ENCODE peak calls at places on chromosomes 2 and 18, in ten cellular contexts. L is activated T-cell treated with anti-CD3 and anti-CD28 coated beads for 4 hours, A is nucleus accumbens, C is midbrain, H is D721Med, J is anterior cingulate cortex, M is M059J, N is iris pigment epithelial cell, Q is HTR-8/SVneo, W is brain microvascular endothelial cell. B is an unnamed sample.

GRCh38 chr2:217902281-217903141 is 100.3 kb downstream of the TNS1 start:
- DNase-seq in L (no peak), A (no peak), C (no peak), H (no peak), J (no peak), M (peak; percentile 49), N (peak; percentile 69), Q (no peak), W (peak; percentile 57), B (peak; percentile 77)

GRCh38 chr2:8320305-8320704 is 361.6 kb upstream of the ID2 start:
- DNase-seq in L (no peak), A (no peak), C (no peak), H (no peak), J (no peak), M (no peak), N (no peak), Q (no peak), W (no peak), B (no peak)

GRCh38 chr2:106269591-106270291 is 75.6 kb upstream of the UXS1 start:
- DNase-seq in L (no peak), A (no peak), C (no peak), H (no peak), J (no peak), M (peak; percentile 4), N (no peak), Q (no peak), W (no peak), B (no peak)

GRCh38 chr2:96608459-96609455 is 29.4 kb downstream of the KANSL3 start:
- DNase-seq in L (no peak), A (no peak), C (no peak), H (no peak), J (no peak), M (peak; percentile 83), N (peak; percentile 65), Q (peak; percentile 54), W (peak; percentile 35), B (peak; percentile 28)

GRCh38 chr2:109268916-109269315 is 139.9 kb downstream of the SH3RF3 start:
- DNase-seq in L (no peak), A (no peak), C (no peak), H (no peak), J (no peak), M (no peak), N (no peak), Q (no peak), W (no peak), B (no peak)

GRCh38 chr2:218397502-218398436 is 1.9 kb upstream of the CTDSP1 start:
- DNase-seq in L (no peak), A (peak; percentile 45), C (peak; percentile 46), H (no peak), J (no peak), M (peak; percentile 90), N (peak; percentile 82), Q (peak; percentile 26), W (peak; percentile 69), B (peak; percentile 83)

GRCh38 chr2:55500025-55500424 is 19.5 kb upstream of the CFAP36 start:
- DNase-seq in L (no peak), A (no peak), C (no peak), H (no peak), J (no peak), M (peak; percentile 47), N (peak; percentile 76), Q (peak; percentile 33), W (peak; percentile 40), B (peak; percentile 41)

GRCh38 chr2:116094196-116094595 is 1651.8 kb downstream of the DPP10 start:
- DNase-seq in L (no peak), A (no peak), C (no peak), H (no peak), J (no peak), M (no peak), N (no peak), Q (no peak), W (no peak), B (no peak)

GRCh38 chr2:186486651-186487647 is 889 bp downstream of the ZC3H15 start:
- DNase-seq in L (no peak), A (no peak), C (peak; percentile 38), H (no peak), J (no peak), M (peak; percentile 16), N (peak; percentile 27), Q (peak; percentile 3), W (no peak), B (no peak)

GRCh38 chr18:711693-712400 is 583 bp downstream of the ENOSF1 start:
- DNase-seq in L (peak; percentile 67), A (peak; percentile 51), C (peak; percentile 67), H (peak; percentile 43), J (peak; percentile 48), M (peak; percentile 77), N (peak; percentile 90), Q (peak; percentile 48), W (peak; percentile 76), B (peak; percentile 74)

GRCh38 chr2:88919087-88919738 is 227.7 kb downstream of the RPIA start:
- DNase-seq in L (no peak), A (no peak), C (no peak), H (no peak), J (no peak), M (peak; percentile 26), N (peak; percentile 36), Q (peak; percentile 10), W (peak; percentile 14), B (peak; percentile 22)

GRCh38 chr2:99389371-99389770 is 52.2 kb downstream of the EIF5B start:
- DNase-seq in L (no peak), A (no peak), C (no peak), H (no peak), J (no peak), M (no peak), N (peak; percentile 60), Q (no peak), W (no peak), B (peak; percentile 65)

GRCh38 chr2:224948859-224949258 is 93.4 kb downstream of the DOCK10 start:
- DNase-seq in L (no peak), A (no peak), C (no peak), H (no peak), J (no peak), M (peak; percentile 54), N (peak; percentile 74), Q (peak; percentile 31), W (peak; percentile 60), B (peak; percentile 41)

GRCh38 chr2:102094917-102095316 is 47.6 kb upstream of the IL1R1 start:
- DNase-seq in L (no peak), A (no peak), C (no peak), H (no peak), J (no peak), M (peak; percentile 88), N (peak; percentile 97), Q (no peak), W (peak; percentile 96), B (peak; percentile 92)

GRCh38 chr2:121888189-121888557 is 132.7 kb downstream of the TSN start:
- DNase-seq in L (no peak), A (no peak), C (no peak), H (no peak), J (no peak), M (no peak), N (no peak), Q (no peak), W (no peak), B (no peak)

GRCh38 chr2:96959406-96960110 is 26.8 kb downstream of the FAM178B start:
- DNase-seq in L (no peak), A (no peak), C (no peak), H (no peak), J (no peak), M (no peak), N (no peak), Q (no peak), W (no peak), B (no peak)

GRCh38 chr2:54772110-54772509 is 48.6 kb downstream of the EML6 start:
- DNase-seq in L (no peak), A (no peak), C (no peak), H (no peak), J (no peak), M (peak; percentile 79), N (peak; percentile 83), Q (no peak), W (no peak), B (peak; percentile 49)

GRCh38 chr18:3595282-3596273 is 145.6 kb downstream of the TGIF1 start:
- DNase-seq in L (no peak), A (no peak), C (no peak), H (no peak), J (no peak), M (peak; percentile 90), N (peak; percentile 97), Q (no peak), W (peak; percentile 92), B (peak; percentile 87)

GRCh38 chr2:219457784-219458369 is 23.2 kb downstream of the SPEG start:
- DNase-seq in L (no peak), A (no peak), C (no peak), H (no peak), J (no peak), M (peak; percentile 22), N (no peak), Q (no peak), W (no peak), B (peak; percentile 23)

GRCh38 chr18:26301681-26302080 is 75.4 kb downstream of the TAF4B start:
- DNase-seq in L (no peak), A (no peak), C (no peak), H (no peak), J (no peak), M (peak; percentile 11), N (peak; percentile 76), Q (no peak), W (peak; percentile 39), B (no peak)

GRCh38 chr2:42974303-42974696 is 181.9 kb upstream of the HAAO start:
- DNase-seq in L (no peak), A (no peak), C (no peak), H (no peak), J (no peak), M (no peak), N (peak; percentile 30), Q (no peak), W (no peak), B (no peak)

GRCh38 chr2:20091305-20091991 is 40.0 kb upstream of the LAPTM4A start:
- DNase-seq in L (no peak), A (no peak), C (no peak), H (no peak), J (no peak), M (peak; percentile 89), N (peak; percentile 92), Q (peak; percentile 94), W (peak; percentile 86), B (peak; percentile 93)

GRCh38 chr2:231057590-231057989 is 923 bp downstream of the PSMD1 start:
- DNase-seq in L (no peak), A (no peak), C (no peak), H (no peak), J (no peak), M (no peak), N (peak; percentile 61), Q (no peak), W (no peak), B (no peak)

GRCh38 chr2:221502270-221502973 is 69.7 kb downstream of the EPHA4 start:
- DNase-seq in L (no peak), A (no peak), C (no peak), H (no peak), J (no peak), M (peak; percentile 76), N (peak; percentile 90), Q (peak; percentile 48), W (peak; percentile 63), B (peak; percentile 48)

B was measured in HFFc6.